ENCODE peak calls at places on chromosomes 7 and 10, in six cellular contexts. S is germinal center, N is Caki2, I is neural crest cell, Z is heart left ventricle, M is iris pigment epithelial cell. T is an unnamed sample.

GRCh38 chr10:80486151-80486692 is 32.1 kb downstream of the TSPAN14 start:
- DNase-seq in I (no peak), S (no peak), Z (no peak), M (no peak), N (no peak), T (no peak)

GRCh38 chr10:104809288-104810090 is 168.4 kb downstream of the SORCS3 start:
- DNase-seq in I (no peak), S (peak; percentile 10), N (peak; percentile 36), Z (no peak), M (peak; percentile 24), T (no peak)

GRCh38 chr7:82105463-82105862 is 335.6 kb upstream of the HGF start:
- DNase-seq in I (no peak), M (peak; percentile 89), S (no peak), Z (no peak), N (peak; percentile 68), T (no peak)

GRCh38 chr10:106327747-106328146 is 836.8 kb downstream of the SORCS1 start:
- DNase-seq in N (no peak), I (no peak), M (no peak), Z (no peak), S (no peak), T (no peak)

GRCh38 chr10:31098091-31098490 is 66.4 kb upstream of the ZNF438 start:
- DNase-seq in I (no peak), M (no peak), N (no peak), S (no peak), Z (no peak), T (no peak)

GRCh38 chr7:92043637-92044036 is 90.6 kb downstream of the CYP51A1 start:
- DNase-seq in Z (no peak), I (no peak), M (no peak), N (no peak), S (no peak), T (no peak)

GRCh38 chr7:21092923-21093702 is 306.4 kb upstream of the SP8 start:
- DNase-seq in Z (no peak), I (no peak), S (no peak), M (no peak), N (no peak), T (no peak)

GRCh38 chr10:70602665-70603438 is at the start of gene PRF1:
- DNase-seq in S (no peak), Z (no peak), N (no peak), I (no peak), M (no peak), T (no peak)

GRCh38 chr10:38147686-38148085 is 53.5 kb downstream of the ZNF37A start:
- DNase-seq in I (no peak), S (no peak), M (no peak), N (no peak), Z (no peak), T (no peak)

GRCh38 chr10:101617102-101617823 is 29.1 kb downstream of the DPCD start:
- DNase-seq in N (no peak), M (peak; percentile 8), S (peak; percentile 53), I (no peak), Z (no peak), T (no peak)

GRCh38 chr7:88217675-88218427 is 2.0 kb downstream of the SRI start:
- DNase-seq in S (peak; percentile 45), I (no peak), M (no peak), Z (no peak), N (no peak), T (no peak)

GRCh38 chr10:61961278-61961677 is 59.8 kb downstream of the ARID5B start:
- DNase-seq in Z (no peak), I (no peak), S (peak; percentile 43), M (no peak), N (no peak), T (no peak)

GRCh38 chr7:157228864-157229422 is 90.2 kb downstream of the UBE3C start:
- DNase-seq in N (no peak), S (peak; percentile 29), Z (no peak), I (peak; percentile 18), M (peak; percentile 50), T (peak; percentile 18)

GRCh38 chr7:55020481-55020871 is 1.7 kb downstream of the EGFR start:
- DNase-seq in N (peak; percentile 62), S (no peak), Z (no peak), M (peak; percentile 66), I (no peak), T (peak; percentile 72)

GRCh38 chr10:19231034-19231433 is 182.4 kb downstream of the MALRD1 start:
- DNase-seq in N (no peak), S (no peak), Z (no peak), M (no peak), I (no peak), T (no peak)

GRCh38 chr10:26837139-26837538 is 23.6 kb downstream of the ABI1 start:
- DNase-seq in Z (no peak), M (no peak), I (no peak), S (no peak), N (no peak), T (no peak)

GRCh38 chr7:139029353-139029752 is 6.5 kb downstream of the ZC3HAV1L start:
- DNase-seq in N (no peak), M (no peak), I (no peak), Z (no peak), S (no peak), T (no peak)

GRCh38 chr7:134737561-134738353 is 41.7 kb upstream of the CALD1 start:
- DNase-seq in S (no peak), N (no peak), Z (no peak), I (no peak), M (peak; percentile 91), T (no peak)

GRCh38 chr7:36640682-36641081 is 83.6 kb downstream of the AOAH start:
- DNase-seq in Z (no peak), S (no peak), I (no peak), M (no peak), N (no peak), T (no peak)

GRCh38 chr10:24802378-24802777 is 78.7 kb upstream of the ARHGAP21 start:
- DNase-seq in Z (no peak), S (no peak), I (no peak), N (no peak), M (no peak), T (no peak)

GRCh38 chr10:119217401-119217800 is 10.0 kb downstream of the GRK5 start:
- DNase-seq in N (no peak), M (no peak), I (no peak), S (no peak), Z (no peak), T (no peak)

GRCh38 chr7:151451626-151452025 is 11.7 kb upstream of the CRYGN start:
- DNase-seq in I (no peak), Z (peak; percentile 19), S (no peak), M (no peak), N (no peak), T (no peak)

GRCh38 chr10:31582365-31583052 is 263.5 kb downstream of the ZEB1 start:
- DNase-seq in M (peak; percentile 39), N (peak; percentile 39), S (no peak), I (no peak), Z (no peak), T (no peak)

GRCh38 chr7:159040912-159041711 is 103.6 kb downstream of the VIPR2 start:
- DNase-seq in S (no peak), N (no peak), I (no peak), M (no peak), Z (no peak), T (no peak)

GRCh38 chr10:71623986-71624291 is 95.6 kb downstream of the C10orf105 start:
- DNase-seq in Z (no peak), N (no peak), I (no peak), S (no peak), M (no peak), T (no peak)

GRCh38 chr7:26631601-26632000 is 232.8 kb downstream of the SKAP2 start:
- DNase-seq in I (no peak), N (no peak), M (no peak), S (no peak), Z (no peak), T (no peak)

GRCh38 chr10:37765216-37765615 is 92.2 kb downstream of the ZNF248 start:
- DNase-seq in Z (no peak), I (no peak), S (no peak), M (no peak), N (no peak), T (no peak)

GRCh38 chr10:14491814-14492213 is 161.1 kb upstream of the FRMD4A start:
- DNase-seq in N (no peak), Z (no peak), S (no peak), M (no peak), I (no peak), T (no peak)

GRCh38 chr7:142012825-142013506 is 17.3 kb downstream of the MGAM start:
- DNase-seq in M (peak; percentile 24), Z (no peak), S (no peak), N (no peak), I (no peak), T (no peak)

GRCh38 chr10:109593686-109594085 is 329.6 kb downstream of the XPNPEP1 start:
- DNase-seq in N (no peak), S (no peak), I (no peak), Z (no peak), M (no peak), T (no peak)

GRCh38 chr10:96283351-96283750 is 12.0 kb upstream of the BLNK start:
- DNase-seq in Z (no peak), S (no peak), N (no peak), I (no peak), M (no peak), T (no peak)

GRCh38 chr7:44771358-44771757 is 22.7 kb downstream of the ZMIZ2 start:
- DNase-seq in N (no peak), Z (no peak), I (no peak), M (no peak), S (no peak), T (no peak)

GRCh38 chr7:128453836-128454804 is 1.6 kb upstream of the HILPDA start:
- DNase-seq in M (peak; percentile 84), N (no peak), S (no peak), Z (peak; percentile 97), I (peak; percentile 47), T (peak; percentile 89)

GRCh38 chr10:16545126-16545736 is 23.6 kb upstream of the C1QL3 start:
- DNase-seq in N (peak; percentile 26), Z (no peak), I (no peak), M (peak; percentile 55), S (peak; percentile 51), T (peak; percentile 24)

T was measured in body of pancreas.